ENCODE peak calls at places on chromosome 3, in four cellular contexts. One of them, this sample, is unnamed.

GRCh38 chr3:180265551-180265950 is 228.8 kb upstream of the PEX5L start:
- DNase-seq in mesothelial cell of epicardium: no peak
- DNase-seq in effector memory CD4-positive, alpha-beta T cell: no peak
- DNase-seq in HL-60: no peak
- DNase-seq in this sample: no peak

GRCh38 chr3:192830279-192831110 is 87.2 kb downstream of the MB21D2 start:
- DNase-seq in HL-60: no peak
- DNase-seq in effector memory CD4-positive, alpha-beta T cell: no peak
- DNase-seq in mesothelial cell of epicardium: no peak
- DNase-seq in this sample: no peak

GRCh38 chr3:45322616-45323015 is 65.8 kb upstream of the LARS2 start:
- DNase-seq in mesothelial cell of epicardium: no peak
- DNase-seq in effector memory CD4-positive, alpha-beta T cell: no peak
- DNase-seq in HL-60: no peak
- DNase-seq in this sample: no peak

GRCh38 chr3:42019144-42019952 is 57.4 kb upstream of the ULK4 start:
- DNase-seq in effector memory CD4-positive, alpha-beta T cell: no peak
- DNase-seq in mesothelial cell of epicardium: no peak
- DNase-seq in HL-60: no peak
- DNase-seq in this sample: no peak

GRCh38 chr3:48919215-48920138 is 835 bp downstream of the ARIH2 start:
- DNase-seq in HL-60: peak
- DNase-seq in effector memory CD4-positive, alpha-beta T cell: peak
- DNase-seq in mesothelial cell of epicardium: no peak
- DNase-seq in this sample: peak

GRCh38 chr3:189714991-189715961 is 84.1 kb downstream of the TP63 start:
- DNase-seq in effector memory CD4-positive, alpha-beta T cell: no peak
- DNase-seq in mesothelial cell of epicardium: no peak
- DNase-seq in HL-60: no peak
- DNase-seq in this sample: no peak

GRCh38 chr3:132662212-132662611 is 2.1 kb downstream of the UBA5 start:
- DNase-seq in mesothelial cell of epicardium: no peak
- DNase-seq in effector memory CD4-positive, alpha-beta T cell: no peak
- DNase-seq in HL-60: no peak
- DNase-seq in this sample: no peak

GRCh38 chr3:89946863-89947262 is 839.4 kb downstream of the EPHA3 start:
- DNase-seq in HL-60: no peak
- DNase-seq in effector memory CD4-positive, alpha-beta T cell: no peak
- DNase-seq in mesothelial cell of epicardium: no peak
- DNase-seq in this sample: no peak

GRCh38 chr3:14836049-14836468 is 17.3 kb downstream of the FGD5 start:
- DNase-seq in HL-60: no peak
- DNase-seq in mesothelial cell of epicardium: no peak
- DNase-seq in effector memory CD4-positive, alpha-beta T cell: no peak
- DNase-seq in this sample: no peak

GRCh38 chr3:196631655-196632032 is 7.8 kb upstream of the NRROS start:
- DNase-seq in HL-60: no peak
- DNase-seq in mesothelial cell of epicardium: no peak
- DNase-seq in effector memory CD4-positive, alpha-beta T cell: no peak
- DNase-seq in this sample: no peak

GRCh38 chr3:127849368-127849767 is 27.1 kb upstream of the MGLL start:
- DNase-seq in mesothelial cell of epicardium: no peak
- DNase-seq in effector memory CD4-positive, alpha-beta T cell: no peak
- DNase-seq in HL-60: no peak
- DNase-seq in this sample: no peak

GRCh38 chr3:129663045-129663446 is 56.6 kb upstream of the PLXND1 start:
- DNase-seq in mesothelial cell of epicardium: no peak
- DNase-seq in effector memory CD4-positive, alpha-beta T cell: no peak
- DNase-seq in HL-60: no peak
- DNase-seq in this sample: no peak

GRCh38 chr3:45545476-45545875 is 49.1 kb upstream of the LIMD1 start:
- DNase-seq in mesothelial cell of epicardium: no peak
- DNase-seq in HL-60: no peak
- DNase-seq in effector memory CD4-positive, alpha-beta T cell: no peak
- DNase-seq in this sample: peak

GRCh38 chr3:102169915-102170479 is 264.8 kb upstream of the ZPLD1 start:
- DNase-seq in effector memory CD4-positive, alpha-beta T cell: no peak
- DNase-seq in HL-60: no peak
- DNase-seq in mesothelial cell of epicardium: no peak
- DNase-seq in this sample: no peak

GRCh38 chr3:133124511-133124910 is 86.3 kb downstream of the TMEM108 start:
- DNase-seq in HL-60: no peak
- DNase-seq in effector memory CD4-positive, alpha-beta T cell: no peak
- DNase-seq in mesothelial cell of epicardium: no peak
- DNase-seq in this sample: no peak

GRCh38 chr3:151568095-151568685 is 107.3 kb upstream of the IGSF10 start:
- DNase-seq in mesothelial cell of epicardium: no peak
- DNase-seq in effector memory CD4-positive, alpha-beta T cell: no peak
- DNase-seq in HL-60: no peak
- DNase-seq in this sample: no peak

GRCh38 chr3:13414040-13414729 is 5.9 kb downstream of the NUP210 start:
- DNase-seq in effector memory CD4-positive, alpha-beta T cell: peak
- DNase-seq in HL-60: peak
- DNase-seq in mesothelial cell of epicardium: no peak
- DNase-seq in this sample: peak

GRCh38 chr3:107128942-107129341 is 248.3 kb upstream of the CCDC54 start:
- DNase-seq in effector memory CD4-positive, alpha-beta T cell: no peak
- DNase-seq in mesothelial cell of epicardium: no peak
- DNase-seq in HL-60: no peak
- DNase-seq in this sample: no peak

GRCh38 chr3:61769266-61769665 is 207.9 kb downstream of the PTPRG start:
- DNase-seq in effector memory CD4-positive, alpha-beta T cell: no peak
- DNase-seq in mesothelial cell of epicardium: no peak
- DNase-seq in HL-60: no peak
- DNase-seq in this sample: no peak

GRCh38 chr3:42182555-42182954 is 83.4 kb downstream of the CCK start:
- DNase-seq in mesothelial cell of epicardium: no peak
- DNase-seq in effector memory CD4-positive, alpha-beta T cell: no peak
- DNase-seq in HL-60: no peak
- DNase-seq in this sample: no peak

GRCh38 chr3:142210144-142210543 is 15.2 kb downstream of the GK5 start:
- DNase-seq in effector memory CD4-positive, alpha-beta T cell: no peak
- DNase-seq in mesothelial cell of epicardium: no peak
- DNase-seq in HL-60: no peak
- DNase-seq in this sample: no peak

GRCh38 chr3:72821170-72821781 is 27.0 kb downstream of the SHQ1 start:
- DNase-seq in mesothelial cell of epicardium: no peak
- DNase-seq in effector memory CD4-positive, alpha-beta T cell: no peak
- DNase-seq in HL-60: no peak
- DNase-seq in this sample: no peak

GRCh38 chr3:108037770-108038169 is 53.1 kb downstream of the CD47 start:
- DNase-seq in mesothelial cell of epicardium: no peak
- DNase-seq in HL-60: no peak
- DNase-seq in effector memory CD4-positive, alpha-beta T cell: no peak
- DNase-seq in this sample: no peak

GRCh38 chr3:152174876-152175575 is 93.7 kb upstream of the MBNL1 start:
- DNase-seq in HL-60: no peak
- DNase-seq in mesothelial cell of epicardium: no peak
- DNase-seq in effector memory CD4-positive, alpha-beta T cell: no peak
- DNase-seq in this sample: no peak

GRCh38 chr3:153210660-153211059 is 48.6 kb downstream of the RAP2B start:
- DNase-seq in mesothelial cell of epicardium: no peak
- DNase-seq in effector memory CD4-positive, alpha-beta T cell: no peak
- DNase-seq in HL-60: peak
- DNase-seq in this sample: no peak

GRCh38 chr3:83065861-83066260 is 1304.4 kb upstream of the GBE1 start:
- DNase-seq in HL-60: no peak
- DNase-seq in mesothelial cell of epicardium: no peak
- DNase-seq in effector memory CD4-positive, alpha-beta T cell: no peak
- DNase-seq in this sample: no peak

GRCh38 chr3:14801668-14802067 is 17.1 kb upstream of the FGD5 start:
- DNase-seq in mesothelial cell of epicardium: no peak
- DNase-seq in HL-60: no peak
- DNase-seq in effector memory CD4-positive, alpha-beta T cell: no peak
- DNase-seq in this sample: no peak

GRCh38 chr3:115007966-115008365 is 139.1 kb downstream of the ZBTB20 start:
- DNase-seq in effector memory CD4-positive, alpha-beta T cell: no peak
- DNase-seq in HL-60: no peak
- DNase-seq in mesothelial cell of epicardium: no peak
- DNase-seq in this sample: no peak

GRCh38 chr3:194577985-194578905 is 55.0 kb downstream of the TMEM44 start:
- DNase-seq in mesothelial cell of epicardium: no peak
- DNase-seq in HL-60: no peak
- DNase-seq in effector memory CD4-positive, alpha-beta T cell: no peak
- DNase-seq in this sample: peak

GRCh38 chr3:127711021-127711420 is 38.3 kb downstream of the ABTB1 start:
- DNase-seq in effector memory CD4-positive, alpha-beta T cell: no peak
- DNase-seq in HL-60: no peak
- DNase-seq in mesothelial cell of epicardium: no peak
- DNase-seq in this sample: peak

GRCh38 chr3:126459111-126459762 is 16.5 kb downstream of the ZXDC start:
- DNase-seq in mesothelial cell of epicardium: no peak
- DNase-seq in effector memory CD4-positive, alpha-beta T cell: no peak
- DNase-seq in HL-60: no peak
- DNase-seq in this sample: no peak

GRCh38 chr3:146050700-146051099 is 110.3 kb downstream of the PLOD2 start:
- DNase-seq in mesothelial cell of epicardium: no peak
- DNase-seq in effector memory CD4-positive, alpha-beta T cell: no peak
- DNase-seq in HL-60: no peak
- DNase-seq in this sample: no peak

GRCh38 chr3:190083631-190084030 is 37.1 kb downstream of the P3H2 start:
- DNase-seq in effector memory CD4-positive, alpha-beta T cell: no peak
- DNase-seq in HL-60: no peak
- DNase-seq in mesothelial cell of epicardium: no peak
- DNase-seq in this sample: no peak

GRCh38 chr3:41652931-41653330 is 309.0 kb downstream of the ULK4 start:
- DNase-seq in effector memory CD4-positive, alpha-beta T cell: no peak
- DNase-seq in HL-60: no peak
- DNase-seq in mesothelial cell of epicardium: no peak
- DNase-seq in this sample: no peak

GRCh38 chr3:170753421-170754344 is 116.3 kb downstream of the RPL22L1 start:
- DNase-seq in HL-60: no peak
- DNase-seq in effector memory CD4-positive, alpha-beta T cell: no peak
- DNase-seq in mesothelial cell of epicardium: no peak
- DNase-seq in this sample: no peak

GRCh38 chr3:63961891-63962290 is 49.7 kb upstream of the SCAANT1 start:
- DNase-seq in mesothelial cell of epicardium: no peak
- DNase-seq in HL-60: peak
- DNase-seq in effector memory CD4-positive, alpha-beta T cell: no peak
- DNase-seq in this sample: no peak

This sample was measured in CD14-positive monocyte.